ENCODE peak calls at places on chromosomes 2 and 18, in ten cellular contexts. G is naive thymus-derived CD4-positive, alpha-beta T cell; U is GM06990; C is body of pancreas; A is iPS DF 6.9; B is hepatocyte; I is upper lobe of right lung; H is fibroblast of lung; V is Caco-2; S is astrocyte of the spinal cord. Q is an unnamed sample.

GRCh38 chr18:72530622-72531021 is 13.5 kb downstream of the CBLN2 start:
- DNase-seq in G (no peak), V (no peak), B (no peak), C (no peak), U (no peak), A (no peak), S (peak; percentile 11), H (no peak), I (no peak), Q (no peak)

GRCh38 chr2:53715568-53715967 is 52.0 kb upstream of the CHAC2 start:
- DNase-seq in I (no peak), V (no peak), U (no peak), G (no peak), S (peak; percentile 13), A (no peak), B (no peak), C (no peak), H (peak; percentile 6), Q (no peak)

GRCh38 chr18:56096861-56097260 is 508.9 kb upstream of the TCF4 start:
- DNase-seq in G (no peak), I (no peak), H (no peak), A (no peak), B (no peak), U (no peak), S (no peak), V (no peak), C (no peak), Q (no peak)

GRCh38 chr2:86789687-86790133 is 1.0 kb downstream of the CD8A start:
- DNase-seq in H (no peak), A (no peak), V (no peak), G (no peak), U (no peak), I (no peak), S (no peak), B (no peak), C (no peak), Q (no peak)

GRCh38 chr18:58527116-58528010 is 101.5 kb downstream of the ALPK2 start:
- DNase-seq in B (peak; percentile 44), I (no peak), V (peak; percentile 21), H (peak; percentile 52), G (no peak), C (no peak), U (no peak), S (peak; percentile 21), A (no peak), Q (no peak)

GRCh38 chr2:27798948-27799645 is 27.6 kb downstream of the MRPL33 start:
- DNase-seq in H (peak; percentile 100), I (no peak), A (peak; percentile 16), G (no peak), B (peak; percentile 92), V (peak; percentile 81), C (no peak), U (no peak), S (peak; percentile 100), Q (peak; percentile 94)

GRCh38 chr2:26509141-26509540 is 31.2 kb upstream of the OTOF start:
- DNase-seq in A (no peak), G (no peak), V (no peak), B (no peak), S (no peak), U (no peak), I (no peak), C (no peak), H (no peak), Q (no peak)

GRCh38 chr2:112055833-112056625 is 960 bp downstream of the TMEM87B start:
- DNase-seq in V (peak; percentile 52), U (no peak), S (peak; percentile 89), C (peak; percentile 52), I (peak; percentile 73), B (peak; percentile 84), G (peak; percentile 14), H (peak; percentile 95), A (no peak), Q (peak; percentile 84)

GRCh38 chr2:100989666-100990065 is 12.4 kb upstream of the RPL31 start:
- DNase-seq in U (no peak), S (no peak), C (no peak), B (no peak), I (no peak), V (no peak), H (no peak), A (no peak), G (no peak), Q (no peak)

GRCh38 chr2:100990650-100991403 is 11.3 kb upstream of the RPL31 start:
- DNase-seq in H (no peak), C (no peak), S (no peak), A (no peak), G (no peak), U (no peak), B (no peak), I (no peak), V (no peak), Q (no peak)

GRCh38 chr2:100992262-100992661 is 9.8 kb upstream of the RPL31 start:
- DNase-seq in I (no peak), B (no peak), C (no peak), G (no peak), S (no peak), A (no peak), H (no peak), U (no peak), V (no peak), Q (no peak)

GRCh38 chr2:100990166-100990565 is 11.9 kb upstream of the RPL31 start:
- DNase-seq in H (no peak), A (no peak), C (no peak), B (no peak), V (no peak), U (no peak), S (no peak), I (no peak), G (no peak), Q (no peak)

GRCh38 chr2:100991404-100991773 is 10.7 kb upstream of the RPL31 start:
- DNase-seq in B (no peak), C (no peak), H (no peak), I (no peak), A (no peak), S (no peak), V (no peak), U (no peak), G (no peak), Q (no peak)
- H3K4me3 ChIP-seq in B (no peak overlapping the region), C (no peak overlapping the region), H (no peak overlapping the region), I (no peak overlapping the region), A (no peak overlapping the region), S (no peak overlapping the region), V (no peak overlapping the region), U (no peak overlapping the region), G (no peak overlapping the region), Q (no peak overlapping the region)

DNA sequence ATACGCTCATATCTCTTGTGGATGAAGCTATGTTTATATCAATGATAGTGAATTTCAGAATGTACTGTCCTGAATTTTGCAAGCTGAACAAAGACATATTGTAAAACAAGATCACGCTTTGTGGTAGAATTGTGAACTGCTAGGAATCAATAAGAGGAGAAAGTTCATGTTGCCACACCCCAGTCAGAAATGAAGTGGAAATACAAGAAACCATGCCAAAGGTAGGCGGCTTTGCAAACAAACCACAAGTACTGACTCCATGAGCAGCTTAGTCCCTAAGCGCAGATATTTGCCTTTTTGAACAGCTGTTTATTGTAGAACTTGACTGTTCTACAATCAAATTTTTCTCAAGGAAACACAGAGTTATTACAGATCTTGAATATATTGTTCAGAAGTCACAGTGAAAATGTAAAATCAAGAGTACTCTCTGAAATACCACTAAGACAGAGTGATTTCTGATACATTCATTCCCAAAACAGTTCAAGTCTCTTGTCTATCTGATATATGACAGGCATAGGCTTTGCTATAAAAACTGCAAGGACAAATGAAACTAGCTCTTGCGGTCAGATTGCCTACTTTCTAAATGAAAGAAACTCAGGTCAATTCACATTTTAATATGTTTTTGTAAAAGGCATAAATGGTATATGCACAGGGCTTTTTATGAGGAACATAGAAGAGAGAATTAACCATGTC is 120.9 kb upstream of the CDH19 start:
- DNase-seq in C (peak; percentile 62), H (peak; percentile 43), I (no peak), G (no peak), A (no peak), U (no peak), V (peak; percentile 1), B (peak; percentile 60), S (no peak), Q (no peak)
- H3K4me3 ChIP-seq in C (no peak overlapping the region), H (no peak overlapping the region), I (no peak overlapping the region), G (no peak overlapping the region), A (no peak overlapping the region), U (no peak overlapping the region), V (no peak overlapping the region), B (no peak overlapping the region), S (no peak overlapping the region), Q (no peak overlapping the region)

GRCh38 chr2:23418056-23418455 is 33.1 kb downstream of the KLHL29 start:
- DNase-seq in B (no peak), A (no peak), C (no peak), S (no peak), H (no peak), U (no peak), V (no peak), G (no peak), I (no peak), Q (no peak)

GRCh38 chr2:23420091-23420839 is 35.3 kb downstream of the KLHL29 start:
- DNase-seq in H (no peak), A (no peak), U (no peak), I (no peak), G (no peak), S (no peak), B (no peak), C (no peak), V (no peak), Q (peak; percentile 58)

GRCh38 chr2:23418490-23418911 is 33.5 kb downstream of the KLHL29 start:
- DNase-seq in V (no peak), I (no peak), C (no peak), A (no peak), G (no peak), S (peak; percentile 32), U (no peak), H (peak; percentile 61), B (peak; percentile 59), Q (peak; percentile 41)

GRCh38 chr2:23420840-23421476 is 36.0 kb downstream of the KLHL29 start:
- DNase-seq in U (no peak), V (no peak), G (no peak), C (no peak), I (no peak), A (no peak), B (no peak), S (no peak), H (no peak), Q (peak; percentile 56)

GRCh38 chr2:23419171-23420090 is 34.5 kb downstream of the KLHL29 start:
- DNase-seq in B (no peak), V (no peak), I (no peak), U (no peak), C (no peak), H (no peak), G (no peak), A (no peak), S (no peak), Q (peak; percentile 66)
- H3K4me3 ChIP-seq in B (no peak overlapping the region), V (no peak overlapping the region), I (no peak overlapping the region), U (no peak overlapping the region), C (no peak overlapping the region), H (no peak overlapping the region), G (no peak overlapping the region), A (no peak overlapping the region), S (no peak overlapping the region), Q (no peak overlapping the region)

GRCh38 chr18:73839441-73839840 is 308.2 kb downstream of the FBXO15 start:
- DNase-seq in G (no peak), H (no peak), A (no peak), B (no peak), U (no peak), V (no peak), C (no peak), I (no peak), S (no peak), Q (no peak)

GRCh38 chr18:73841661-73842060 is 306.0 kb downstream of the FBXO15 start:
- DNase-seq in U (no peak), I (no peak), G (no peak), B (no peak), A (no peak), S (no peak), C (no peak), H (no peak), V (no peak), Q (no peak)

GRCh38 chr18:73848656-73849055 is 299.0 kb downstream of the FBXO15 start:
- DNase-seq in V (no peak), H (peak; percentile 90), G (no peak), A (no peak), I (no peak), C (no peak), B (no peak), U (no peak), S (peak; percentile 92), Q (no peak)

GRCh38 chr18:73840319-73841065 is 307.1 kb downstream of the FBXO15 start:
- DNase-seq in V (no peak), H (no peak), U (no peak), B (no peak), C (no peak), S (no peak), I (no peak), A (no peak), G (no peak), Q (no peak)

DNA sequence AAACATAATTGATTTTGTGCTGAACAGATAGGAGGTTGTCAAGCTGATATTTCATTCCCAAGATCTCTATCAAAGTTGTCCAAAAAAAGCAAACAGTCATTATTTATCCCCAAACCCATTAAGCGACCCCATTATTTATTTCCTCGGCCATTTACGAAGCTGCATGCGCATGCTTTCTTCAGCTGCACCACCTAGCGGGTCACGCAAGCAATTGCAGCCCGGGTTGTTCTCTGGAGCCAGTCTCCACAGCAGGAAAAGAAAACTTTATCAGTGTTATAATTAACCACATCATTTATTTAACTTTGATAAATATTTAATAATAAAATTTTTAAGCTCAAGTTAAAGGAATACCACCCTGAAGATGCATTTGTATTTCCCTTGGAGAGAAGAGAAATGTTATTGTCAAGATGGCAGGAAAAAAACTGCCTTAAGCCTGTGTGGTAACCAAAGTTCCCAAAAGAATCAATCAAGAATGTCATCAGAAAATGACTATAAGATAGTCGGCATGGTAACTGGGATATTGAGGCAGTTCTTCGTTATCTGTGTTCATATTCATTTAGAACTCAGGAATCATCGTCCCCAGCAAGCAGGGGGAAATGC is 304.7 kb downstream of the FBXO15 start:
- DNase-seq in V (peak; percentile 40), B (peak; percentile 76), H (peak; percentile 49), I (no peak), G (peak; percentile 32), A (peak; percentile 2), U (no peak), C (peak; percentile 47), S (peak; percentile 67), Q (no peak)
- H3K4me3 ChIP-seq in V (no peak overlapping the region), B (no peak overlapping the region), H (no peak overlapping the region), I (no peak overlapping the region), G (peak overlapping the region; percentile 36), A (no peak overlapping the region), U (no peak overlapping the region), C (no peak overlapping the region), S (no peak overlapping the region), Q (peak overlapping the region; percentile 37)